ENCODE peak calls at places on chromosomes 6 and 20, in six cellular contexts. One of them, this sample, is unnamed.

GRCh38 chr20:33349493-33349892 is 51.8 kb downstream of the CDK5RAP1 start:
- DNase-seq in SK-N-SH: no peak
- DNase-seq in stomach: no peak
- DNase-seq in upper lobe of left lung: no peak
- DNase-seq in transverse colon: no peak
- DNase-seq in K562: no peak
- DNase-seq in this sample: no peak

GRCh38 chr6:159720708-159721107 is 6.6 kb upstream of the WTAP start:
- DNase-seq in stomach: no peak
- DNase-seq in transverse colon: no peak
- DNase-seq in SK-N-SH: peak
- DNase-seq in K562: peak
- DNase-seq in upper lobe of left lung: no peak
- DNase-seq in this sample: no peak

GRCh38 chr6:7107578-7108195 is at the start of gene RREB1:
- DNase-seq in stomach: peak
- DNase-seq in upper lobe of left lung: peak
- DNase-seq in transverse colon: peak
- DNase-seq in K562: peak
- DNase-seq in SK-N-SH: peak
- DNase-seq in this sample: peak

GRCh38 chr6:100105919-100106318 is 111.9 kb upstream of the MCHR2 start:
- DNase-seq in SK-N-SH: no peak
- DNase-seq in transverse colon: no peak
- DNase-seq in upper lobe of left lung: no peak
- DNase-seq in stomach: no peak
- DNase-seq in K562: no peak
- DNase-seq in this sample: no peak

GRCh38 chr6:11770546-11771466 is 7.8 kb downstream of the ADTRP start:
- DNase-seq in K562: peak
- DNase-seq in transverse colon: peak
- DNase-seq in upper lobe of left lung: peak
- DNase-seq in stomach: peak
- DNase-seq in SK-N-SH: peak
- DNase-seq in this sample: peak

GRCh38 chr6:169667716-169668115 is 34.1 kb downstream of the WDR27 start:
- DNase-seq in upper lobe of left lung: no peak
- DNase-seq in SK-N-SH: no peak
- DNase-seq in K562: no peak
- DNase-seq in stomach: no peak
- DNase-seq in transverse colon: no peak
- DNase-seq in this sample: no peak

GRCh38 chr6:108518714-108519576 is 41.8 kb upstream of the FOXO3 start:
- DNase-seq in transverse colon: no peak
- DNase-seq in SK-N-SH: peak
- DNase-seq in stomach: no peak
- DNase-seq in K562: peak
- DNase-seq in upper lobe of left lung: no peak
- DNase-seq in this sample: no peak

GRCh38 chr6:16238057-16238657 is at the start of gene GMPR:
- DNase-seq in stomach: peak
- DNase-seq in SK-N-SH: peak
- DNase-seq in upper lobe of left lung: peak
- DNase-seq in K562: peak
- DNase-seq in transverse colon: peak
- DNase-seq in this sample: peak

GRCh38 chr20:63334356-63334755 is 26.8 kb downstream of the CHRNA4 start:
- DNase-seq in stomach: no peak
- DNase-seq in K562: no peak
- DNase-seq in transverse colon: no peak
- DNase-seq in SK-N-SH: no peak
- DNase-seq in upper lobe of left lung: no peak
- DNase-seq in this sample: no peak

GRCh38 chr20:2874456-2874855 is 1.2 kb downstream of the PTPRA start:
- DNase-seq in transverse colon: no peak
- DNase-seq in SK-N-SH: no peak
- DNase-seq in stomach: no peak
- DNase-seq in K562: peak
- DNase-seq in upper lobe of left lung: no peak
- DNase-seq in this sample: no peak

GRCh38 chr6:1558388-1558787 is 51.3 kb upstream of the FOXC1 start:
- DNase-seq in stomach: no peak
- DNase-seq in K562: no peak
- DNase-seq in transverse colon: no peak
- DNase-seq in upper lobe of left lung: no peak
- DNase-seq in SK-N-SH: no peak
- DNase-seq in this sample: no peak

GRCh38 chr6:144335914-144336313 is 50.8 kb downstream of the UTRN start:
- DNase-seq in upper lobe of left lung: peak
- DNase-seq in transverse colon: peak
- DNase-seq in SK-N-SH: no peak
- DNase-seq in K562: no peak
- DNase-seq in stomach: no peak
- DNase-seq in this sample: no peak

GRCh38 chr6:27133281-27134227 is 113.9 kb upstream of the PRSS16 start:
- DNase-seq in stomach: peak
- DNase-seq in K562: peak
- DNase-seq in upper lobe of left lung: peak
- DNase-seq in transverse colon: peak
- DNase-seq in SK-N-SH: no peak
- DNase-seq in this sample: peak

GRCh38 chr20:4071177-4071723 is 55.9 kb upstream of the RNF24 start:
- DNase-seq in K562: no peak
- DNase-seq in SK-N-SH: no peak
- DNase-seq in upper lobe of left lung: no peak
- DNase-seq in transverse colon: no peak
- DNase-seq in stomach: no peak
- DNase-seq in this sample: peak

GRCh38 chr20:57711826-57712225 is 2.0 kb upstream of the PMEPA1 start:
- DNase-seq in stomach: no peak
- DNase-seq in upper lobe of left lung: no peak
- DNase-seq in SK-N-SH: no peak
- DNase-seq in K562: no peak
- DNase-seq in transverse colon: no peak
- DNase-seq in this sample: no peak

GRCh38 chr6:34736838-34737237 is 20.5 kb upstream of the SNRPC start:
- DNase-seq in upper lobe of left lung: no peak
- DNase-seq in K562: no peak
- DNase-seq in transverse colon: no peak
- DNase-seq in SK-N-SH: no peak
- DNase-seq in stomach: no peak
- DNase-seq in this sample: no peak

GRCh38 chr6:57013501-57013900 is 33.0 kb upstream of the KIAA1586 start:
- DNase-seq in K562: peak
- DNase-seq in SK-N-SH: no peak
- DNase-seq in upper lobe of left lung: no peak
- DNase-seq in transverse colon: no peak
- DNase-seq in stomach: no peak
- DNase-seq in this sample: no peak

GRCh38 chr6:161586866-161587265 is 313.0 kb upstream of the AGPAT4 start:
- DNase-seq in SK-N-SH: no peak
- DNase-seq in transverse colon: no peak
- DNase-seq in upper lobe of left lung: no peak
- DNase-seq in K562: no peak
- DNase-seq in stomach: no peak
- DNase-seq in this sample: no peak

GRCh38 chr6:133921249-133921859 is 31.7 kb upstream of the TBPL1 start:
- DNase-seq in transverse colon: peak
- DNase-seq in SK-N-SH: peak
- DNase-seq in K562: peak
- DNase-seq in stomach: peak
- DNase-seq in upper lobe of left lung: peak
- DNase-seq in this sample: peak

GRCh38 chr6:47440722-47441121 is 36.9 kb upstream of the CD2AP start:
- DNase-seq in upper lobe of left lung: no peak
- DNase-seq in K562: no peak
- DNase-seq in stomach: no peak
- DNase-seq in transverse colon: no peak
- DNase-seq in SK-N-SH: no peak
- DNase-seq in this sample: no peak

GRCh38 chr20:44650777-44651493 is 564 bp downstream of the ADA start:
- DNase-seq in transverse colon: no peak
- DNase-seq in SK-N-SH: no peak
- DNase-seq in stomach: no peak
- DNase-seq in upper lobe of left lung: no peak
- DNase-seq in K562: no peak
- DNase-seq in this sample: no peak

GRCh38 chr6:148491638-148492210 is 149.1 kb downstream of the SASH1 start:
- DNase-seq in SK-N-SH: no peak
- DNase-seq in upper lobe of left lung: no peak
- DNase-seq in transverse colon: no peak
- DNase-seq in K562: no peak
- DNase-seq in stomach: no peak
- DNase-seq in this sample: no peak

GRCh38 chr6:157488635-157489226 is 107.7 kb downstream of the ZDHHC14 start:
- DNase-seq in stomach: no peak
- DNase-seq in upper lobe of left lung: no peak
- DNase-seq in SK-N-SH: peak
- DNase-seq in transverse colon: no peak
- DNase-seq in K562: peak
- DNase-seq in this sample: no peak

GRCh38 chr20:62743777-62744317 is 35.2 kb downstream of the NTSR1 start:
- DNase-seq in stomach: no peak
- DNase-seq in K562: no peak
- DNase-seq in upper lobe of left lung: peak
- DNase-seq in transverse colon: peak
- DNase-seq in SK-N-SH: no peak
- DNase-seq in this sample: peak

GRCh38 chr20:10595985-10596384 is 77.8 kb downstream of the JAG1 start:
- DNase-seq in upper lobe of left lung: no peak
- DNase-seq in stomach: no peak
- DNase-seq in K562: no peak
- DNase-seq in SK-N-SH: no peak
- DNase-seq in transverse colon: no peak
- DNase-seq in this sample: no peak

GRCh38 chr6:117399924-117400323 is 25.8 kb downstream of the ROS1 start:
- DNase-seq in K562: no peak
- DNase-seq in stomach: no peak
- DNase-seq in transverse colon: no peak
- DNase-seq in SK-N-SH: peak
- DNase-seq in upper lobe of left lung: no peak
- DNase-seq in this sample: no peak

GRCh38 chr6:55281215-55281614 is 46.1 kb upstream of the GFRAL start:
- DNase-seq in K562: no peak
- DNase-seq in stomach: no peak
- DNase-seq in SK-N-SH: no peak
- DNase-seq in transverse colon: no peak
- DNase-seq in upper lobe of left lung: no peak
- DNase-seq in this sample: no peak

GRCh38 chr20:57811373-57812020 is 101.7 kb upstream of the PMEPA1 start:
- DNase-seq in K562: no peak
- DNase-seq in transverse colon: no peak
- DNase-seq in upper lobe of left lung: peak
- DNase-seq in SK-N-SH: no peak
- DNase-seq in stomach: no peak
- DNase-seq in this sample: peak

GRCh38 chr20:31652917-31653385 is 15.2 kb downstream of the COX4I2 start:
- DNase-seq in transverse colon: no peak
- DNase-seq in upper lobe of left lung: no peak
- DNase-seq in stomach: no peak
- DNase-seq in K562: no peak
- DNase-seq in SK-N-SH: peak
- DNase-seq in this sample: no peak

GRCh38 chr6:155313602-155314091 is 637 bp downstream of the TFB1M start:
- DNase-seq in SK-N-SH: no peak
- DNase-seq in stomach: no peak
- DNase-seq in K562: peak
- DNase-seq in transverse colon: no peak
- DNase-seq in upper lobe of left lung: peak
- DNase-seq in this sample: no peak

GRCh38 chr6:167396068-167396658 is 71.3 kb downstream of the TTLL2 start:
- DNase-seq in transverse colon: no peak
- DNase-seq in upper lobe of left lung: no peak
- DNase-seq in stomach: no peak
- DNase-seq in SK-N-SH: no peak
- DNase-seq in K562: no peak
- DNase-seq in this sample: no peak

GRCh38 chr6:31246051-31246495 is 25.8 kb downstream of the HLA-C start:
- DNase-seq in SK-N-SH: no peak
- DNase-seq in K562: no peak
- DNase-seq in transverse colon: no peak
- DNase-seq in stomach: no peak
- DNase-seq in upper lobe of left lung: no peak
- DNase-seq in this sample: no peak

GRCh38 chr20:36836591-36837329 is 39.2 kb upstream of the TLDC2 start:
- DNase-seq in upper lobe of left lung: peak
- DNase-seq in stomach: peak
- DNase-seq in transverse colon: peak
- DNase-seq in K562: peak
- DNase-seq in SK-N-SH: peak
- DNase-seq in this sample: peak

GRCh38 chr6:142648526-142648925 is 296.4 kb downstream of the HIVEP2 start:
- DNase-seq in stomach: no peak
- DNase-seq in K562: no peak
- DNase-seq in SK-N-SH: no peak
- DNase-seq in upper lobe of left lung: no peak
- DNase-seq in transverse colon: no peak
- DNase-seq in this sample: no peak
- H3K4me3 ChIP-seq in stomach: no peak
- H3K4me3 ChIP-seq in K562: no peak
- H3K4me3 ChIP-seq in SK-N-SH: no peak
- H3K4me3 ChIP-seq in upper lobe of left lung: no peak
- H3K4me3 ChIP-seq in transverse colon: no peak
- H3K4me3 ChIP-seq in this sample: no peak

GRCh38 chr6:122322824-122323223 is 76.6 kb upstream of the HSF2 start:
- DNase-seq in SK-N-SH: peak
- DNase-seq in stomach: no peak
- DNase-seq in upper lobe of left lung: no peak
- DNase-seq in transverse colon: no peak
- DNase-seq in K562: no peak
- DNase-seq in this sample: no peak
- TF ChIP-seq EP300 in SK-N-SH: no peak
- TF ChIP-seq EP300 in stomach: no peak
- TF ChIP-seq EP300 in upper lobe of left lung: no peak
- TF ChIP-seq EP300 in transverse colon: no peak
- TF ChIP-seq EP300 in K562: no peak
- TF ChIP-seq EP300 in this sample: no peak

GRCh38 chr20:50151034-50151743 is 2.3 kb downstream of the PEDS1 start:
- DNase-seq in K562: peak
- DNase-seq in stomach: peak
- DNase-seq in upper lobe of left lung: peak
- DNase-seq in transverse colon: peak
- DNase-seq in SK-N-SH: no peak
- DNase-seq in this sample: no peak
- TF ChIP-seq POLR2AphosphoS5 in K562: peak
- TF ChIP-seq POLR2AphosphoS5 in stomach: peak
- TF ChIP-seq POLR2AphosphoS5 in upper lobe of left lung: peak
- TF ChIP-seq POLR2AphosphoS5 in transverse colon: peak
- TF ChIP-seq POLR2AphosphoS5 in SK-N-SH: no peak
- TF ChIP-seq POLR2AphosphoS5 in this sample: no peak

GRCh38 chr6:24923885-24924401 is 11.8 kb downstream of the RIPOR2 start:
- DNase-seq in K562: no peak
- DNase-seq in transverse colon: no peak
- DNase-seq in SK-N-SH: no peak
- DNase-seq in upper lobe of left lung: no peak
- DNase-seq in stomach: no peak
- DNase-seq in this sample: no peak
- H3K4me3 ChIP-seq in K562: no peak
- H3K4me3 ChIP-seq in transverse colon: no peak
- H3K4me3 ChIP-seq in SK-N-SH: no peak
- H3K4me3 ChIP-seq in upper lobe of left lung: no peak
- H3K4me3 ChIP-seq in stomach: no peak
- H3K4me3 ChIP-seq in this sample: no peak

This sample was measured in sigmoid colon.